ENCODE peak calls at places on chromosomes 13 and 19, in eight cellular contexts. One of them, this sample, is unnamed.

GRCh38 chr19:8609210-8610040 is 1.1 kb downstream of the ADAMTS10 start:
- DNase-seq in activated CD4-positive, alpha-beta T cell treated with anti-CD3 and anti-CD28 coated beads, Interleukin-2, amount 50 U/mL, for 1 hour: peak
- DNase-seq in heart right ventricle: peak
- DNase-seq in iris pigment epithelial cell: peak
- DNase-seq in EH: peak
- DNase-seq in adrenal gland: peak
- DNase-seq in NCI-H187 treated with DMSO at 0.1 percent for 48 hours: no peak
- DNase-seq in astrocyte of the cerebellum: peak
- DNase-seq in this sample: peak

GRCh38 chr19:12838182-12838890 is at the start of gene MAST1:
- DNase-seq in iris pigment epithelial cell: no peak
- DNase-seq in activated CD4-positive, alpha-beta T cell treated with anti-CD3 and anti-CD28 coated beads, Interleukin-2, amount 50 U/mL, for 1 hour: peak
- DNase-seq in adrenal gland: peak
- DNase-seq in heart right ventricle: no peak
- DNase-seq in astrocyte of the cerebellum: no peak
- DNase-seq in NCI-H187 treated with DMSO at 0.1 percent for 48 hours: no peak
- DNase-seq in EH: peak
- DNase-seq in this sample: peak

GRCh38 chr19:46713781-46714522 is 3.0 kb downstream of the PRKD2 start:
- DNase-seq in activated CD4-positive, alpha-beta T cell treated with anti-CD3 and anti-CD28 coated beads, Interleukin-2, amount 50 U/mL, for 1 hour: peak
- DNase-seq in iris pigment epithelial cell: peak
- DNase-seq in heart right ventricle: peak
- DNase-seq in adrenal gland: peak
- DNase-seq in NCI-H187 treated with DMSO at 0.1 percent for 48 hours: peak
- DNase-seq in astrocyte of the cerebellum: peak
- DNase-seq in EH: peak
- DNase-seq in this sample: peak

GRCh38 chr19:38409631-38410133 is 6.8 kb downstream of the FAM98C start:
- DNase-seq in heart right ventricle: peak
- DNase-seq in adrenal gland: no peak
- DNase-seq in iris pigment epithelial cell: peak
- DNase-seq in EH: peak
- DNase-seq in astrocyte of the cerebellum: no peak
- DNase-seq in activated CD4-positive, alpha-beta T cell treated with anti-CD3 and anti-CD28 coated beads, Interleukin-2, amount 50 U/mL, for 1 hour: no peak
- DNase-seq in NCI-H187 treated with DMSO at 0.1 percent for 48 hours: no peak
- DNase-seq in this sample: no peak

GRCh38 chr19:57615346-57615745 is 1.3 kb downstream of the ZNF134 start:
- DNase-seq in adrenal gland: no peak
- DNase-seq in iris pigment epithelial cell: no peak
- DNase-seq in EH: no peak
- DNase-seq in astrocyte of the cerebellum: no peak
- DNase-seq in heart right ventricle: no peak
- DNase-seq in NCI-H187 treated with DMSO at 0.1 percent for 48 hours: no peak
- DNase-seq in activated CD4-positive, alpha-beta T cell treated with anti-CD3 and anti-CD28 coated beads, Interleukin-2, amount 50 U/mL, for 1 hour: no peak
- DNase-seq in this sample: no peak

GRCh38 chr19:947707-948533 is 22.1 kb downstream of the ARID3A start:
- DNase-seq in adrenal gland: peak
- DNase-seq in astrocyte of the cerebellum: no peak
- DNase-seq in activated CD4-positive, alpha-beta T cell treated with anti-CD3 and anti-CD28 coated beads, Interleukin-2, amount 50 U/mL, for 1 hour: no peak
- DNase-seq in EH: no peak
- DNase-seq in NCI-H187 treated with DMSO at 0.1 percent for 48 hours: no peak
- DNase-seq in heart right ventricle: peak
- DNase-seq in iris pigment epithelial cell: no peak
- DNase-seq in this sample: peak

GRCh38 chr13:94093652-94094310 is 385.7 kb downstream of the DCT start:
- DNase-seq in adrenal gland: no peak
- DNase-seq in NCI-H187 treated with DMSO at 0.1 percent for 48 hours: no peak
- DNase-seq in astrocyte of the cerebellum: no peak
- DNase-seq in EH: peak
- DNase-seq in heart right ventricle: no peak
- DNase-seq in iris pigment epithelial cell: peak
- DNase-seq in activated CD4-positive, alpha-beta T cell treated with anti-CD3 and anti-CD28 coated beads, Interleukin-2, amount 50 U/mL, for 1 hour: no peak
- DNase-seq in this sample: no peak

GRCh38 chr13:21033866-21034601 is 27.4 kb downstream of the LATS2 start:
- DNase-seq in adrenal gland: peak
- DNase-seq in iris pigment epithelial cell: peak
- DNase-seq in NCI-H187 treated with DMSO at 0.1 percent for 48 hours: no peak
- DNase-seq in EH: peak
- DNase-seq in activated CD4-positive, alpha-beta T cell treated with anti-CD3 and anti-CD28 coated beads, Interleukin-2, amount 50 U/mL, for 1 hour: no peak
- DNase-seq in astrocyte of the cerebellum: no peak
- DNase-seq in heart right ventricle: no peak
- DNase-seq in this sample: peak

GRCh38 chr13:27007166-27007565 is 164.4 kb downstream of the USP12 start:
- DNase-seq in EH: no peak
- DNase-seq in iris pigment epithelial cell: no peak
- DNase-seq in adrenal gland: no peak
- DNase-seq in astrocyte of the cerebellum: no peak
- DNase-seq in heart right ventricle: no peak
- DNase-seq in NCI-H187 treated with DMSO at 0.1 percent for 48 hours: no peak
- DNase-seq in activated CD4-positive, alpha-beta T cell treated with anti-CD3 and anti-CD28 coated beads, Interleukin-2, amount 50 U/mL, for 1 hour: no peak
- DNase-seq in this sample: no peak

GRCh38 chr13:74135306-74136088 is 1.3 kb upstream of the KLF12 start:
- DNase-seq in iris pigment epithelial cell: peak
- DNase-seq in NCI-H187 treated with DMSO at 0.1 percent for 48 hours: peak
- DNase-seq in activated CD4-positive, alpha-beta T cell treated with anti-CD3 and anti-CD28 coated beads, Interleukin-2, amount 50 U/mL, for 1 hour: peak
- DNase-seq in adrenal gland: peak
- DNase-seq in heart right ventricle: peak
- DNase-seq in EH: peak
- DNase-seq in astrocyte of the cerebellum: no peak
- DNase-seq in this sample: peak

GRCh38 chr13:73341748-73342147 is 282.9 kb downstream of the KLF5 start:
- DNase-seq in heart right ventricle: no peak
- DNase-seq in activated CD4-positive, alpha-beta T cell treated with anti-CD3 and anti-CD28 coated beads, Interleukin-2, amount 50 U/mL, for 1 hour: no peak
- DNase-seq in astrocyte of the cerebellum: peak
- DNase-seq in EH: peak
- DNase-seq in adrenal gland: no peak
- DNase-seq in NCI-H187 treated with DMSO at 0.1 percent for 48 hours: no peak
- DNase-seq in iris pigment epithelial cell: peak
- DNase-seq in this sample: no peak

GRCh38 chr19:6516659-6517291 is 14.1 kb upstream of the TNFSF9 start:
- DNase-seq in NCI-H187 treated with DMSO at 0.1 percent for 48 hours: no peak
- DNase-seq in heart right ventricle: peak
- DNase-seq in iris pigment epithelial cell: peak
- DNase-seq in astrocyte of the cerebellum: peak
- DNase-seq in activated CD4-positive, alpha-beta T cell treated with anti-CD3 and anti-CD28 coated beads, Interleukin-2, amount 50 U/mL, for 1 hour: peak
- DNase-seq in adrenal gland: peak
- DNase-seq in EH: peak
- DNase-seq in this sample: peak

GRCh38 chr19:2775556-2776430 is 7.3 kb downstream of the SGTA start:
- DNase-seq in activated CD4-positive, alpha-beta T cell treated with anti-CD3 and anti-CD28 coated beads, Interleukin-2, amount 50 U/mL, for 1 hour: peak
- DNase-seq in EH: peak
- DNase-seq in adrenal gland: peak
- DNase-seq in heart right ventricle: peak
- DNase-seq in NCI-H187 treated with DMSO at 0.1 percent for 48 hours: no peak
- DNase-seq in astrocyte of the cerebellum: peak
- DNase-seq in iris pigment epithelial cell: peak
- DNase-seq in this sample: peak

GRCh38 chr19:16349551-16350171 is 25.0 kb downstream of the KLF2 start:
- DNase-seq in EH: no peak
- DNase-seq in adrenal gland: no peak
- DNase-seq in heart right ventricle: peak
- DNase-seq in NCI-H187 treated with DMSO at 0.1 percent for 48 hours: no peak
- DNase-seq in astrocyte of the cerebellum: no peak
- DNase-seq in iris pigment epithelial cell: no peak
- DNase-seq in activated CD4-positive, alpha-beta T cell treated with anti-CD3 and anti-CD28 coated beads, Interleukin-2, amount 50 U/mL, for 1 hour: no peak
- DNase-seq in this sample: no peak

GRCh38 chr13:38530492-38530891 is 156.4 kb upstream of the FREM2 start:
- DNase-seq in adrenal gland: no peak
- DNase-seq in NCI-H187 treated with DMSO at 0.1 percent for 48 hours: no peak
- DNase-seq in heart right ventricle: no peak
- DNase-seq in activated CD4-positive, alpha-beta T cell treated with anti-CD3 and anti-CD28 coated beads, Interleukin-2, amount 50 U/mL, for 1 hour: no peak
- DNase-seq in iris pigment epithelial cell: peak
- DNase-seq in EH: peak
- DNase-seq in astrocyte of the cerebellum: peak
- DNase-seq in this sample: no peak